ENCODE peak calls at places on chromosome 21, in five cellular contexts. D is activated CD4-positive, alpha-beta T cell treated with anti-CD3 and anti-CD28 coated beads, Interleukin-2, amount 10 ng/mL, durations not matched to agents 7 days and 5 days; M is aorta; Y is H54; X is activated T-helper 1 cell treated with Interleukin-2 at 50 U/mL for 16 hours. Q is an unnamed sample.

GRCh38 chr21:43916076-43916475 is 51.1 kb downstream of the AGPAT3 start:
- DNase-seq in D (no peak), M (no peak), Y (no peak), X (no peak), Q (no peak)

GRCh38 chr21:46213620-46214286 is 14.8 kb downstream of the LSS start:
- DNase-seq in D (no peak), M (no peak), Y (no peak), X (no peak), Q (no peak)

GRCh38 chr21:43769325-43769958 is 6.7 kb downstream of the CSTB start:
- DNase-seq in D (no peak), M (no peak), Y (no peak), X (no peak), Q (no peak)

GRCh38 chr21:36980280-36981048 is 14.0 kb upstream of the HLCS start:
- DNase-seq in D (no peak), M (peak; percentile 58), Y (no peak), X (no peak), Q (no peak)

GRCh38 chr21:25709684-25710265 is 24.9 kb downstream of the ATP5PF start:
- DNase-seq in D (no peak), M (no peak), Y (no peak), X (no peak), Q (no peak)

GRCh38 chr21:25094695-25095094 is 512.6 kb downstream of the MRPL39 start:
- DNase-seq in D (no peak), M (no peak), Y (no peak), X (no peak), Q (no peak)

GRCh38 chr21:41120997-41121396 is 47.0 kb upstream of the BACE2 start:
- DNase-seq in D (no peak), M (no peak), Y (no peak), X (no peak), Q (no peak)

GRCh38 chr21:44489962-44490361 is 34.7 kb downstream of the LRRC3 start:
- DNase-seq in D (no peak), M (no peak), Y (no peak), X (no peak), Q (no peak)

GRCh38 chr21:35824136-35824535 is 236.2 kb downstream of the SETD4 start:
- DNase-seq in D (no peak), M (no peak), Y (no peak), X (no peak), Q (no peak)

GRCh38 chr21:34865922-34866271 is 183.2 kb downstream of the RUNX1 start:
- DNase-seq in D (peak; percentile 39), M (no peak), Y (no peak), X (no peak), Q (no peak)

GRCh38 chr21:42616366-42617340 is 36.8 kb upstream of the PDE9A start:
- DNase-seq in D (peak; percentile 67), M (no peak), Y (no peak), X (no peak), Q (no peak)

GRCh38 chr21:42047821-42048613 is 23.1 kb upstream of the UMODL1 start:
- DNase-seq in D (no peak), M (peak; percentile 92), Y (peak; percentile 97), X (no peak), Q (no peak)

GRCh38 chr21:32705139-32705538 is 22.7 kb downstream of the SYNJ1 start:
- DNase-seq in D (no peak), M (no peak), Y (no peak), X (no peak), Q (no peak)

GRCh38 chr21:21897275-21897883 is 899.2 kb downstream of the NCAM2 start:
- DNase-seq in D (no peak), M (no peak), Y (no peak), X (no peak), Q (no peak)

GRCh38 chr21:32470206-32470605 is 57.7 kb downstream of the EVA1C start:
- DNase-seq in D (no peak), M (no peak), Y (no peak), X (no peak), Q (no peak)

GRCh38 chr21:46664316-46664995 is 29.0 kb downstream of the PRMT2 start:
- DNase-seq in D (no peak), M (no peak), Y (no peak), X (no peak), Q (no peak)

GRCh38 chr21:17548262-17548661 is 35.4 kb downstream of the CXADR start:
- DNase-seq in D (no peak), M (no peak), Y (no peak), X (no peak), Q (no peak)

Q was measured in keratinocyte.